ENCODE peak calls at places on chromosomes 2 and 18, in ten cellular contexts. One of them, this sample, is unnamed.

GRCh38 chr18:22223263-22223960 is 54.0 kb downstream of the GATA6 start:
- DNase-seq in uterus: peak; percentile 89
- DNase-seq in heart right ventricle: peak; percentile 59
- DNase-seq in dorsolateral prefrontal cortex: no peak
- DNase-seq in CD8-positive, alpha-beta T cell: peak; percentile 16
- DNase-seq in prostate gland: peak; percentile 59
- DNase-seq in neural progenitor cell: no peak
- DNase-seq in Peyer's patch: peak; percentile 93
- DNase-seq in hepatocyte: peak; percentile 94
- DNase-seq in AG10803: peak; percentile 73
- DNase-seq in this sample: no peak

GRCh38 chr18:67665266-67665665 is 148.7 kb upstream of the DSEL start:
- DNase-seq in uterus: no peak
- DNase-seq in heart right ventricle: no peak
- DNase-seq in dorsolateral prefrontal cortex: no peak
- DNase-seq in CD8-positive, alpha-beta T cell: no peak
- DNase-seq in prostate gland: no peak
- DNase-seq in neural progenitor cell: peak; percentile 22
- DNase-seq in Peyer's patch: no peak
- DNase-seq in hepatocyte: no peak
- DNase-seq in AG10803: peak; percentile 63
- DNase-seq in this sample: no peak

GRCh38 chr18:55346387-55346786 is 241.6 kb downstream of the TCF4 start:
- DNase-seq in uterus: no peak
- DNase-seq in heart right ventricle: no peak
- DNase-seq in dorsolateral prefrontal cortex: no peak
- DNase-seq in CD8-positive, alpha-beta T cell: no peak
- DNase-seq in prostate gland: no peak
- DNase-seq in neural progenitor cell: no peak
- DNase-seq in Peyer's patch: no peak
- DNase-seq in hepatocyte: no peak
- DNase-seq in AG10803: no peak
- DNase-seq in this sample: no peak

GRCh38 chr18:40534748-40535147 is 1420.3 kb upstream of the PIK3C3 start:
- DNase-seq in uterus: no peak
- DNase-seq in heart right ventricle: no peak
- DNase-seq in dorsolateral prefrontal cortex: no peak
- DNase-seq in CD8-positive, alpha-beta T cell: no peak
- DNase-seq in prostate gland: no peak
- DNase-seq in neural progenitor cell: no peak
- DNase-seq in Peyer's patch: no peak
- DNase-seq in hepatocyte: no peak
- DNase-seq in AG10803: no peak
- DNase-seq in this sample: no peak

GRCh38 chr2:133130548-133131246 is 437.6 kb downstream of the NCKAP5 start:
- DNase-seq in uterus: no peak
- DNase-seq in heart right ventricle: no peak
- DNase-seq in dorsolateral prefrontal cortex: no peak
- DNase-seq in CD8-positive, alpha-beta T cell: no peak
- DNase-seq in prostate gland: no peak
- DNase-seq in neural progenitor cell: no peak
- DNase-seq in Peyer's patch: no peak
- DNase-seq in hepatocyte: no peak
- DNase-seq in AG10803: no peak
- DNase-seq in this sample: no peak

GRCh38 chr2:219273887-219274391 is 5.2 kb upstream of the DNAJB2 start:
- DNase-seq in uterus: no peak
- DNase-seq in heart right ventricle: no peak
- DNase-seq in dorsolateral prefrontal cortex: no peak
- DNase-seq in CD8-positive, alpha-beta T cell: no peak
- DNase-seq in prostate gland: peak; percentile 36
- DNase-seq in neural progenitor cell: no peak
- DNase-seq in Peyer's patch: no peak
- DNase-seq in hepatocyte: no peak
- DNase-seq in AG10803: no peak
- DNase-seq in this sample: no peak

GRCh38 chr2:112582314-112582746 is 2.1 kb upstream of the CHCHD5 start:
- DNase-seq in uterus: no peak
- DNase-seq in heart right ventricle: peak; percentile 24
- DNase-seq in dorsolateral prefrontal cortex: no peak
- DNase-seq in CD8-positive, alpha-beta T cell: peak; percentile 8
- DNase-seq in prostate gland: peak; percentile 18
- DNase-seq in neural progenitor cell: peak; percentile 35
- DNase-seq in Peyer's patch: no peak
- DNase-seq in hepatocyte: peak; percentile 75
- DNase-seq in AG10803: peak; percentile 69
- DNase-seq in this sample: no peak

GRCh38 chr2:128734521-128735295 is 416.0 kb upstream of the HS6ST1 start:
- DNase-seq in uterus: no peak
- DNase-seq in heart right ventricle: no peak
- DNase-seq in dorsolateral prefrontal cortex: no peak
- DNase-seq in CD8-positive, alpha-beta T cell: no peak
- DNase-seq in prostate gland: no peak
- DNase-seq in neural progenitor cell: no peak
- DNase-seq in Peyer's patch: no peak
- DNase-seq in hepatocyte: no peak
- DNase-seq in AG10803: no peak
- DNase-seq in this sample: no peak

GRCh38 chr18:49892148-49892924 is 79.0 kb upstream of the ACAA2 start:
- DNase-seq in uterus: no peak
- DNase-seq in heart right ventricle: no peak
- DNase-seq in dorsolateral prefrontal cortex: no peak
- DNase-seq in CD8-positive, alpha-beta T cell: no peak
- DNase-seq in prostate gland: no peak
- DNase-seq in neural progenitor cell: no peak
- DNase-seq in Peyer's patch: no peak
- DNase-seq in hepatocyte: no peak
- DNase-seq in AG10803: no peak
- DNase-seq in this sample: no peak

GRCh38 chr2:242031481-242032019 is 162.0 kb downstream of the RTP5 start:
- DNase-seq in uterus: peak; percentile 4
- DNase-seq in heart right ventricle: no peak
- DNase-seq in dorsolateral prefrontal cortex: no peak
- DNase-seq in CD8-positive, alpha-beta T cell: peak; percentile 49
- DNase-seq in prostate gland: no peak
- DNase-seq in neural progenitor cell: no peak
- DNase-seq in Peyer's patch: peak; percentile 50
- DNase-seq in hepatocyte: no peak
- DNase-seq in AG10803: peak; percentile 95
- DNase-seq in this sample: no peak

GRCh38 chr2:144801766-144802165 is 281.8 kb upstream of the ZEB2 start:
- DNase-seq in uterus: no peak
- DNase-seq in heart right ventricle: no peak
- DNase-seq in dorsolateral prefrontal cortex: no peak
- DNase-seq in CD8-positive, alpha-beta T cell: no peak
- DNase-seq in prostate gland: no peak
- DNase-seq in neural progenitor cell: no peak
- DNase-seq in Peyer's patch: no peak
- DNase-seq in hepatocyte: no peak
- DNase-seq in AG10803: peak; percentile 78
- DNase-seq in this sample: no peak

GRCh38 chr2:47265751-47266231 is 110.7 kb upstream of the STPG4 start:
- DNase-seq in uterus: no peak
- DNase-seq in heart right ventricle: no peak
- DNase-seq in dorsolateral prefrontal cortex: no peak
- DNase-seq in CD8-positive, alpha-beta T cell: no peak
- DNase-seq in prostate gland: peak; percentile 26
- DNase-seq in neural progenitor cell: no peak
- DNase-seq in Peyer's patch: no peak
- DNase-seq in hepatocyte: no peak
- DNase-seq in AG10803: no peak
- DNase-seq in this sample: no peak

GRCh38 chr2:162926501-162926900 is 87.9 kb upstream of the KCNH7 start:
- DNase-seq in uterus: no peak
- DNase-seq in heart right ventricle: no peak
- DNase-seq in dorsolateral prefrontal cortex: no peak
- DNase-seq in CD8-positive, alpha-beta T cell: no peak
- DNase-seq in prostate gland: no peak
- DNase-seq in neural progenitor cell: no peak
- DNase-seq in Peyer's patch: no peak
- DNase-seq in hepatocyte: no peak
- DNase-seq in AG10803: peak; percentile 51
- DNase-seq in this sample: no peak

GRCh38 chr2:179275280-179276013 is 10.8 kb upstream of the SESTD1 start:
- DNase-seq in uterus: no peak
- DNase-seq in heart right ventricle: no peak
- DNase-seq in dorsolateral prefrontal cortex: no peak
- DNase-seq in CD8-positive, alpha-beta T cell: no peak
- DNase-seq in prostate gland: no peak
- DNase-seq in neural progenitor cell: no peak
- DNase-seq in Peyer's patch: no peak
- DNase-seq in hepatocyte: peak; percentile 18
- DNase-seq in AG10803: no peak
- DNase-seq in this sample: no peak

DNA sequence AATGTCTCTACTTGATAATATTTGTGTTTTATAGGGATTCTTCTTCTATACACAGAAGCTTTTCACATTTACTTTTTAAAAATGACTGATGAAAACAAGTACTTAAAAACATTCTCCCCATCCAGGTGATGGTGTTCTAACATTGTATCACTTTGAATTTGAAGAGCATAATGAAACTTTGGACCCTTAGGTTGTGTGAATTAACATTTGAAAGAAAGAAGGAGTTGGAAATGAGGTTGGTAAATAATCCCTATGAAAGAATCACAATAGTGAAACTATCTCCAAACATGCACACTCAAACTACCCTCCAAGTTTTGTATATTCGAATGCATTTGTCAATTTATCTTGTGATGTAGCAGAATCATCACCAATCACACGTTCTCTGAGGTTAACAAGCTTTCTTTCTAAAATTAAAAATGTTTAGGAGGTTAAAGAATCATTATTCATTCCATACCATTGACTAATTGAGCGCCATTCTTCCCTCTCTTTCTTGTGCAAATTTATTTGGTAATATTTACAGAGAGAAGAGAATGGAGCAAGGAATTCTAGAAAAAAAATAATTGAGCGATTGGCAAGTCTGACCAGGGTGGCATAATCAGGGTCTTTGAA is 259.9 kb upstream of the NRXN1 start:
- DNase-seq in uterus: no peak
- DNase-seq in heart right ventricle: no peak
- DNase-seq in dorsolateral prefrontal cortex: no peak
- DNase-seq in CD8-positive, alpha-beta T cell: no peak
- DNase-seq in prostate gland: no peak
- DNase-seq in neural progenitor cell: no peak
- DNase-seq in Peyer's patch: no peak
- DNase-seq in hepatocyte: no peak
- DNase-seq in AG10803: no peak
- DNase-seq in this sample: no peak
- H3K4me3 ChIP-seq in uterus: no peak overlapping the region
- H3K4me3 ChIP-seq in heart right ventricle: no peak overlapping the region
- H3K4me3 ChIP-seq in dorsolateral prefrontal cortex: no peak overlapping the region
- H3K4me3 ChIP-seq in CD8-positive, alpha-beta T cell: no peak overlapping the region
- H3K4me3 ChIP-seq in prostate gland: no peak overlapping the region
- H3K4me3 ChIP-seq in neural progenitor cell: no peak overlapping the region
- H3K4me3 ChIP-seq in Peyer's patch: no peak overlapping the region
- H3K4me3 ChIP-seq in hepatocyte: no peak overlapping the region
- H3K4me3 ChIP-seq in AG10803: no peak overlapping the region
- H3K4me3 ChIP-seq in this sample: no peak overlapping the region

DNA sequence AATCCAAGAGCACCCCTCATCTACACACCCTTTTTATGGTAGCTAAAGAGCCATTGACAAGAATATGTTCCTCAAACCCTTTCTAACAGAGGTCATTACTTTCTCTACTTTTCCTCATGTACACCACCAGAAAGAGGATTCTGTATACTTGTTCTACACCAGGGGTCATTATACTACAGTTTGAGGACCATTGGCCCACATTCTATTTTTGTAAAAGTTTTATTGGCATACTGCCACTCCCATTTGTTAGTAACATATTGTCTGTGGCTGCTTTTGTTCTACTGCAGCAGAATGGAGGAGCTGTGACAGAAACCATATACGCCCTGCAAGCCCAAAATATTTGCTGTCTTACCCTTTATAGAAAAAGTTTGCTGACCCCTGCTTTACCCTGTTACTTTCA is 14.3 kb downstream of the HTR2B start:
- DNase-seq in uterus: no peak
- DNase-seq in heart right ventricle: no peak
- DNase-seq in dorsolateral prefrontal cortex: no peak
- DNase-seq in CD8-positive, alpha-beta T cell: no peak
- DNase-seq in prostate gland: no peak
- DNase-seq in neural progenitor cell: no peak
- DNase-seq in Peyer's patch: no peak
- DNase-seq in hepatocyte: peak; percentile 24
- DNase-seq in AG10803: peak; percentile 66
- DNase-seq in this sample: no peak
- TF ChIP-seq CTCF in uterus: peak; percentile 38
- TF ChIP-seq CTCF in heart right ventricle: peak; percentile 63
- TF ChIP-seq CTCF in dorsolateral prefrontal cortex: peak; percentile 23
- TF ChIP-seq CTCF in CD8-positive, alpha-beta T cell: no peak
- TF ChIP-seq CTCF in prostate gland: no peak
- TF ChIP-seq CTCF in neural progenitor cell: no peak
- TF ChIP-seq CTCF in Peyer's patch: no peak
- TF ChIP-seq CTCF in hepatocyte: peak; percentile 27
- TF ChIP-seq CTCF in AG10803: peak; percentile 46
- TF ChIP-seq CTCF in this sample: no peak

DNA sequence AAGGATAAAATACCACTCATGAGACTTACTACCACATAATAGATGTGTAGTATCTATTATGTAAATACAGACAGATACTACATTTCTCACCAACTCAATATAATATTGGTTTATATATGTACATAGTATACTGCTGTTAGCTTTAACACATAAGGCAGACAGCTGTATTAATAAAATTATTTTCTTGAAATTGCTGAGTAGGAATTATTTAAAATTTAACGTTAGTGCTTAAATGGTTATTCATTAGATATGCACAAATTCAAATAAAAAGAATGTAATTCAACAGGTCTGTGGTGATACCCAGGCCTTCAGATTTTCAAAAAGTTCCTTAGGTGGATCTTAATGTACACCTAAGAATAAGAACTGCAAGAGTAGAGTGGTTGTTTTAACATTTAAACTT is 59.0 kb downstream of the PRPF40A start:
- DNase-seq in uterus: no peak
- DNase-seq in heart right ventricle: no peak
- DNase-seq in dorsolateral prefrontal cortex: no peak
- DNase-seq in CD8-positive, alpha-beta T cell: no peak
- DNase-seq in prostate gland: no peak
- DNase-seq in neural progenitor cell: no peak
- DNase-seq in Peyer's patch: no peak
- DNase-seq in hepatocyte: no peak
- DNase-seq in AG10803: no peak
- DNase-seq in this sample: no peak
- H3K4me3 ChIP-seq in uterus: no peak overlapping the region
- H3K4me3 ChIP-seq in heart right ventricle: no peak overlapping the region
- H3K4me3 ChIP-seq in dorsolateral prefrontal cortex: no peak overlapping the region
- H3K4me3 ChIP-seq in CD8-positive, alpha-beta T cell: no peak overlapping the region
- H3K4me3 ChIP-seq in prostate gland: no peak overlapping the region
- H3K4me3 ChIP-seq in neural progenitor cell: no peak overlapping the region
- H3K4me3 ChIP-seq in Peyer's patch: no peak overlapping the region
- H3K4me3 ChIP-seq in hepatocyte: no peak overlapping the region
- H3K4me3 ChIP-seq in AG10803: no peak overlapping the region
- H3K4me3 ChIP-seq in this sample: no peak overlapping the region

DNA sequence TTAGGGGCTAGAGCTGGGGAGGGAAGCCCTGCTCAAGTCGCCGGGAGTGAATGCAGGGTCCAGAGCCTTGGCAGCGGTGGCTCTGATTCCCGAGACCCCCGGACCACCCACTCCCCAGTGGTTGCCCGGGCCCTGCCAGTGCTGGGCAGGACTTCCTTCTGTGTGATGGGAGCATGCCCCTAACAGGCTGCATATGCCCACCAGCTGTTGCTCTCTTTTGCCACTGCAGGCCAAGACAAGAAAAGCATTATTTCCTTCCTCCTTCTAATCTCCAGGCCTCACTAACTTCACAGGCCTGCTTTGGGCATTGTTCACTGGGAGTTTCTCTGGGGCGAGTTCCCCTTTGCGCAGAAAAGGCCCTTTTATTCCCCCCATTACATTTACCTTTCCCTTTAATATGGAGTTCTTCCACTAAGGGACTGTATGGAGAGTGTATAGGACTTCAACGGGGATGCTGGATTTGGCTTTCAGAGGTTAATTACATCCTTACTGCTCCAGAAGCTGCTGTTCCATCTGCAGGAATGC is 249.1 kb upstream of the SIX2 start:
- DNase-seq in uterus: no peak
- DNase-seq in heart right ventricle: no peak
- DNase-seq in dorsolateral prefrontal cortex: no peak
- DNase-seq in CD8-positive, alpha-beta T cell: no peak
- DNase-seq in prostate gland: no peak
- DNase-seq in neural progenitor cell: peak; percentile 35
- DNase-seq in Peyer's patch: no peak
- DNase-seq in hepatocyte: no peak
- DNase-seq in AG10803: no peak
- DNase-seq in this sample: no peak
- TF ChIP-seq CTCF in uterus: no peak
- TF ChIP-seq CTCF in heart right ventricle: no peak
- TF ChIP-seq CTCF in dorsolateral prefrontal cortex: no peak
- TF ChIP-seq CTCF in CD8-positive, alpha-beta T cell: no peak
- TF ChIP-seq CTCF in prostate gland: no peak
- TF ChIP-seq CTCF in neural progenitor cell: no peak
- TF ChIP-seq CTCF in Peyer's patch: no peak
- TF ChIP-seq CTCF in hepatocyte: no peak
- TF ChIP-seq CTCF in AG10803: no peak
- TF ChIP-seq CTCF in this sample: no peak